ENCODE peak calls at places on chromosomes 2 and 18, in nine cellular contexts. P is heart left ventricle, H is cardiac muscle cell, Y is neural progenitor cell, W is stomach, K is brain microvascular endothelial cell, L is IMR-90, O is body of pancreas, C is astrocyte. A is an unnamed sample. For H3K27me3, the result is how much of the 10 kb centered on the place peaks cover.

GRCh38 chr2:216081487-216082387 is at the start of the genes PECR and TMEM169:
- DNase-seq in L (peak), C (peak), W (peak), H (peak), K (peak), Y (peak), P (peak), O (peak), A (peak)

GRCh38 chr2:3356799-3357198 is 20.8 kb downstream of the EIPR1 start:
- DNase-seq in C (no peak), O (no peak), H (no peak), L (no peak), W (no peak), P (no peak), K (no peak), Y (no peak), A (no peak)

GRCh38 chr18:79919089-79919488 is 32.4 kb downstream of the SLC66A2 start:
- DNase-seq in O (no peak), Y (no peak), L (no peak), K (no peak), P (no peak), W (peak), C (no peak), H (no peak), A (no peak)

GRCh38 chr2:105610444-105611327 is 134.0 kb upstream of the NCK2 start:
- DNase-seq in Y (no peak), K (peak), W (no peak), O (no peak), P (no peak), L (no peak), C (no peak), H (peak), A (peak)

GRCh38 chr2:38176619-38177021 is 100.7 kb upstream of the CYP1B1 start:
- DNase-seq in P (no peak), K (peak), C (peak), Y (no peak), L (peak), H (peak), W (no peak), O (no peak), A (no peak)

GRCh38 chr2:138601438-138602165 is 100.0 kb downstream of the SPOPL start:
- DNase-seq in K (no peak), Y (no peak), C (peak), L (peak), W (no peak), P (no peak), O (no peak), H (no peak), A (no peak)

GRCh38 chr18:58520964-58521363 is 107.9 kb downstream of the ALPK2 start:
- DNase-seq in K (peak), W (no peak), C (no peak), L (peak), Y (no peak), P (no peak), H (no peak), O (no peak), A (peak)

GRCh38 chr2:37689751-37690150 is 18.3 kb upstream of the CDC42EP3 start:
- DNase-seq in W (no peak), O (no peak), K (no peak), P (peak), C (no peak), H (no peak), Y (no peak), L (peak), A (no peak)

GRCh38 chr18:3706279-3707097 is 256.5 kb downstream of the TGIF1 start:
- DNase-seq in W (no peak), C (no peak), P (no peak), K (peak), L (peak), H (peak), Y (no peak), O (no peak), A (no peak)

GRCh38 chr2:164514491-164514890 is 106.8 kb downstream of the GRB14 start:
- DNase-seq in W (no peak), C (peak), L (no peak), P (no peak), K (peak), O (no peak), Y (no peak), H (peak), A (peak)

GRCh38 chr2:44686561-44686960 is 254.9 kb upstream of the SIX3 start:
- DNase-seq in Y (no peak), H (peak), K (peak), P (no peak), C (peak), L (peak), O (no peak), W (no peak), A (peak)

GRCh38 chr18:45837283-45838070 is 12.0 kb downstream of the SIGLEC15 start:
- DNase-seq in Y (peak), O (peak), C (peak), W (peak), K (no peak), H (peak), P (peak), L (no peak), A (peak)

GRCh38 chr2:220858101-220858500 is 714.0 kb downstream of the EPHA4 start:
- DNase-seq in P (no peak), K (no peak), H (no peak), C (no peak), O (no peak), Y (no peak), L (no peak), W (no peak), A (no peak)

GRCh38 chr18:35355140-35355618 is 11.0 kb upstream of the ZNF24 start:
- DNase-seq in O (peak), P (peak), W (peak), K (peak), Y (peak), C (peak), H (peak), L (peak), A (peak)

GRCh38 chr18:44681039-44681595 is 429 bp downstream of the SETBP1 start:
- DNase-seq in O (no peak), P (no peak), C (no peak), L (no peak), H (no peak), K (no peak), Y (no peak), W (no peak), A (no peak)

GRCh38 chr2:193818801-193819499 is 1624.2 kb upstream of the TMEFF2 start:
- DNase-seq in C (no peak), O (no peak), L (no peak), K (no peak), W (no peak), P (peak), Y (no peak), H (no peak), A (no peak)

GRCh38 chr2:18583905-18584607 is 5.3 kb downstream of the NT5C1B start:
- DNase-seq in Y (no peak), P (no peak), W (no peak), C (no peak), K (no peak), H (no peak), O (no peak), L (no peak), A (no peak)

GRCh38 chr2:11446733-11447248 is 19.2 kb downstream of the E2F6 start:
- DNase-seq in Y (peak), O (peak), W (peak), K (peak), H (peak), C (peak), L (peak), P (peak), A (peak)

GRCh38 chr2:240146591-240147278 is 6.3 kb upstream of the OTOS start:
- DNase-seq in L (no peak), K (no peak), C (no peak), O (no peak), Y (no peak), W (no peak), P (no peak), H (no peak), A (no peak)

GRCh38 chr18:35409921-35410320 is 32.8 kb upstream of the ZNF396 start:
- DNase-seq in H (no peak), C (no peak), Y (no peak), O (no peak), K (no peak), W (no peak), P (no peak), L (no peak), A (peak)

GRCh38 chr2:219252900-219253752 is at the start of gene TUBA4B:
- DNase-seq in K (peak), C (peak), H (no peak), O (peak), P (peak), Y (peak), W (peak), L (peak), A (peak)

GRCh38 chr2:173793649-173794565 is 171.3 kb downstream of the SP3 start:
- DNase-seq in O (peak), K (no peak), Y (peak), H (no peak), C (no peak), L (no peak), W (peak), P (no peak), A (peak)

GRCh38 chr2:168192839-168193616 is 54.4 kb downstream of the STK39 start:
- DNase-seq in H (peak), Y (no peak), C (no peak), K (no peak), W (no peak), P (no peak), O (no peak), L (no peak), A (peak)

GRCh38 chr18:36455931-36456330 is 158.4 kb downstream of the FHOD3 start:
- DNase-seq in O (no peak), L (no peak), W (no peak), K (no peak), P (no peak), H (no peak), Y (no peak), C (no peak), A (no peak)

GRCh38 chr2:109031481-109032228 is 42.6 kb upstream of the EDAR start:
- DNase-seq in O (peak), C (peak), L (peak), W (peak), K (peak), H (peak), Y (peak), P (peak), A (peak)

GRCh38 chr2:206869824-206870495 is 69.4 kb upstream of the CPO start:
- DNase-seq in Y (no peak), W (no peak), H (no peak), L (no peak), O (no peak), P (no peak), C (no peak), K (no peak), A (peak)

GRCh38 chr18:3224223-3224622 is 4.5 kb upstream of the MYOM1 start:
- DNase-seq in W (no peak), C (no peak), K (no peak), L (no peak), P (peak), H (no peak), O (no peak), Y (no peak), A (no peak)

GRCh38 chr18:31793531-31793930 is 32.9 kb upstream of the SLC25A52 start:
- DNase-seq in K (no peak), P (no peak), O (no peak), W (no peak), H (no peak), C (no peak), L (no peak), Y (no peak), A (no peak)

GRCh38 chr2:64857581-64858471 is 131.4 kb upstream of the SLC1A4 start:
- DNase-seq in C (peak), O (no peak), K (peak), L (peak), Y (peak), W (no peak), H (peak), P (peak), A (no peak)

GRCh38 chr18:27298215-27298804 is 113.2 kb upstream of the CHST9 start:
- DNase-seq in K (no peak), P (no peak), C (no peak), O (no peak), Y (peak), H (no peak), W (no peak), L (no peak), A (peak)

GRCh38 chr2:107414376-107414775 is 412.3 kb upstream of the RGPD4 start:
- DNase-seq in P (no peak), Y (no peak), H (no peak), C (no peak), L (no peak), K (peak), O (no peak), W (no peak), A (no peak)

GRCh38 chr2:109135572-109136185 is 6.7 kb downstream of the SH3RF3 start:
- DNase-seq in L (no peak), K (no peak), O (no peak), P (no peak), H (peak), W (no peak), C (peak), Y (peak), A (no peak)

GRCh38 chr18:78980279-78980771 is 707 bp downstream of the SALL3 start:
- DNase-seq in L (no peak), O (no peak), H (peak), P (no peak), W (no peak), Y (no peak), C (no peak), K (no peak), A (no peak)

GRCh38 chr2:88590998-88591613 is 36.2 kb downstream of the EIF2AK3 start:
- DNase-seq in C (peak), Y (peak), H (peak), L (peak), P (no peak), W (no peak), O (peak), K (peak), A (peak)

GRCh38 chr2:169693344-169693743 is 861 bp downstream of the CFAP210 start:
- DNase-seq in O (no peak), L (no peak), H (no peak), P (no peak), C (no peak), Y (no peak), K (no peak), W (no peak), A (no peak)
- TF ChIP-seq CTCF in O (peak), L (no peak), H (peak), P (no peak), C (no peak), Y (peak), K (peak), W (no peak), A (no peak)

DNA sequence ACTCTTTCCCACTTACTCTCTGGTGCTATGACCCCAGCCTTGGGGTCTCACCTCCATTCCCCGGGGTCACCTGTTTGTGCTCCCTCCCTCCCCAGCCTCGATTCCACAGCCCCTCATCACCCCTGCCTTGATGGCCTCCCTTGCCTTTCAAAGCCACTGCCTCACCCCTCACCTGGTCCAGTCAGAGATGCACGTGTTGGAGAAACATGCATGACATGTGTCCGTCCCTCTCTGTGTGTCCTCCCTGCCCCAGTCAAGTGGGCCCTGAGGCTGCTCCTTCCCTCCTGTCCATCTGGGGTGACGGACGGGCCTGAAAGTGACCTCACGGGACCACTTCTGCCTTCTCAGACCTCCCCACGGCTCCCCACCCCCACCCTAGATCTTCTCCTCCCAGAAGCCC is 82.3 kb upstream of the TWIST2 start:
- DNase-seq in C (no peak), P (no peak), O (no peak), W (no peak), L (no peak), K (no peak), Y (no peak), H (no peak), A (no peak)
- H3K27me3 ChIP-seq in C (under half), P (under half), O (under half), W (under half), L (under half), K (under half), Y (half or more), H (under half), A (under half)

DNA sequence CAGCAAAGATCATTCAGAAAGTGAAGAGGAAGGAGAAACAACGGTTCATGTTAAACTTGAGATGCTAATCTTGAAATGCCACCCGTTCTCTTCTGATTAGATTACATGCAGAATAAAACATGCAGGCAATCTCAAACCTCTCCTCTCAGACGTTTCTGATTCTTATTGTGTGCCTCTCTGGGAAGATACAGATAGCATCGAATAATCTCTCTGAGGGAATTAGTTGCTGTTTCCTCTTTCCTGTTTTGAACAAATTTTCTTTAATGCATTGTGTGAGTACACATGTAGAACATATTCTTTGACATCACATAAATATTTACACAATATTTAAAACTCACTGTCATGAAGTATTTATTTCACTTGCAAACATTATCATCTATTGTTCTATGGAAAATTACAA is 313.5 kb downstream of the PRKCE start:
- DNase-seq in L (no peak), H (no peak), W (no peak), C (no peak), Y (no peak), K (no peak), O (no peak), P (no peak), A (no peak)
- H3K4me3 ChIP-seq in L (no peak), H (no peak), W (no peak), C (no peak), Y (no peak), K (no peak), O (no peak), P (no peak), A (no peak)

DNA sequence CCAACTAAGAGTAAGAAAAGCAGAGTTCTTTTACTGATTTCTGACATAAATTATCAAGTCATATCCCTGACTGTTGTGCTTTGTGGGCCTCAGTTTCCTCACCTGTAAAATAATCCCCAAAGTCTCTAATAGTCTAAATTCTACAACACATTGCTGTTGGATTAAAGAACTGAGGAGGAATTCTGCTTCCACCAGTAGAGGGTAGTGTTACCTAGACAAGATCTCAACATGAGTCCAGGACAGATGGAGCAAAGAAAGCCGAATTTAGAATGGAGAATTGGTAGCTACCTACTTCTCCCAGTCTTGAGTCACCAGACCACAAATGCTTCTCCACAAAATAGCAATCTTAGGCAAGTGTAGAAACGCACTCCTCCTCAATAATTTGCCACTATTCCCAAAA is 462.5 kb upstream of the FSHR start:
- DNase-seq in O (no peak), W (no peak), K (no peak), P (no peak), H (peak), Y (peak), L (no peak), C (peak), A (peak)
- TF ChIP-seq CTCF in O (peak), W (peak), K (peak), P (peak), H (peak), Y (peak), L (no peak), C (peak), A (peak)

GRCh38 chr2:118723394-118723793 is 124.1 kb downstream of the EN1 start:
- DNase-seq in W (no peak), P (no peak), L (no peak), O (no peak), Y (no peak), C (peak), H (peak), K (no peak), A (no peak)

GRCh38 chr2:118720866-118721265 is 126.6 kb downstream of the EN1 start:
- DNase-seq in H (no peak), Y (no peak), O (no peak), P (no peak), W (no peak), L (no peak), C (no peak), K (no peak), A (no peak)

GRCh38 chr2:118721817-118722551 is 125.5 kb downstream of the EN1 start:
- DNase-seq in Y (no peak), P (no peak), H (peak), W (no peak), C (peak), O (no peak), L (no peak), K (no peak), A (peak)

GRCh38 chr2:118726821-118727220 is 120.6 kb downstream of the EN1 start:
- DNase-seq in C (no peak), O (no peak), K (no peak), H (no peak), W (no peak), P (no peak), L (no peak), Y (no peak), A (no peak)

DNA sequence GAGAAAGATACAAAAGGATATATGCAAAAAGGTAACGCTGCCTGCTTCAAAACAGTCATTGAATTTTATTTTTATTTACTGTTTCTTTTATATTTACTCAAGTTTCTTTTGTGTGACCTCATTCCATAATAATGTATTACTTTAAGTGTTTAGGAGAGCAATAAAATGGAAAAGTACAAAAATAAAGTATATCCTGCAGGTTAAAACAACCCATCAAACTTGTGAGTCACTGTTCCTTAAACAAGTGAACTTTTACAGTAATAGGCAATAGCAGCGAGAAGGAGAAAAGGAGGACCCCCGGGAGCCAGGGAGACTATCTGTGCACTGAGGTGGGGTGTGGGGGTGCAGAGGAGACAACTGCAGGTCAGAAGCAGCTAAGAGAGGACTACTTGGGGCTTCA is 124.5 kb downstream of the EN1 start:
- DNase-seq in H (no peak), C (no peak), W (no peak), K (no peak), Y (no peak), O (no peak), L (no peak), P (no peak), A (no peak)
- H3K27me3 ChIP-seq in H (under half), C (under half), W (under half), K (under half), Y (under half), O (under half), L (under half), P (under half), A (under half)